ENCODE peak calls at places on chromosomes 13 and 19, in seven cellular contexts. R is testis, P is H1, E is gastrocnemius medialis, S is A549, X is breast epithelium, L is uterus. Y is an unnamed sample.

GRCh38 chr13:40233731-40234195 is 432.7 kb downstream of the FOXO1 start:
- DNase-seq in R (peak), P (no peak), X (no peak), E (peak), L (peak), S (no peak), Y (no peak)

GRCh38 chr19:30523791-30524190 is 151.6 kb downstream of the ZNF536 start:
- DNase-seq in R (no peak), S (no peak), P (no peak), X (no peak), E (no peak), L (no peak), Y (no peak)

GRCh38 chr19:2678043-2678671 is 24.3 kb downstream of the GNG7 start:
- DNase-seq in P (no peak), L (no peak), E (no peak), X (no peak), R (no peak), S (no peak), Y (no peak)

GRCh38 chr13:20142927-20143480 is 17.8 kb downstream of the GJA3 start:
- DNase-seq in S (no peak), L (no peak), X (no peak), R (no peak), P (no peak), E (no peak), Y (no peak)

GRCh38 chr13:49292742-49293498 is 45.2 kb downstream of the CDADC1 start:
- DNase-seq in X (no peak), S (no peak), P (no peak), L (no peak), E (no peak), R (no peak), Y (peak)

GRCh38 chr13:24033527-24034302 is 126.8 kb upstream of the SPATA13 start:
- DNase-seq in E (no peak), P (no peak), X (no peak), R (no peak), S (no peak), L (no peak), Y (no peak)

GRCh38 chr13:103788061-103788652 is 721.9 kb upstream of the SLC10A2 start:
- DNase-seq in S (no peak), E (no peak), R (peak), X (no peak), P (no peak), L (no peak), Y (no peak)

GRCh38 chr13:105611424-105611823 is 924.0 kb downstream of the EFNB2 start:
- DNase-seq in E (no peak), X (no peak), R (no peak), S (no peak), P (no peak), L (no peak), Y (no peak)

GRCh38 chr19:4232614-4233281 is 3.4 kb downstream of the EBI3 start:
- DNase-seq in E (no peak), L (no peak), R (no peak), P (no peak), S (no peak), X (no peak), Y (no peak)

GRCh38 chr19:56837492-56837891 is 3.0 kb downstream of the PEG3 start:
- DNase-seq in S (no peak), X (peak), E (peak), L (peak), R (peak), P (no peak), Y (peak)

GRCh38 chr13:20190481-20191310 is 2.0 kb downstream of the GJB2 start:
- DNase-seq in X (no peak), P (no peak), R (no peak), E (no peak), S (no peak), L (no peak), Y (no peak)

GRCh38 chr19:41774515-41774980 is 19.2 kb downstream of the CEACAM6 start:
- DNase-seq in R (no peak), S (peak), X (no peak), L (no peak), E (no peak), P (no peak), Y (no peak)

GRCh38 chr13:98576215-98576945 is 527 bp downstream of the STK24 start:
- DNase-seq in X (no peak), S (peak), E (peak), L (peak), R (peak), P (no peak), Y (peak)

GRCh38 chr19:2150794-2151338 is 500 bp downstream of the AP3D1 start:
- DNase-seq in E (no peak), L (peak), P (no peak), X (no peak), S (no peak), R (peak), Y (peak)

GRCh38 chr19:6012416-6013170 is 34.7 kb upstream of the RANBP3 start:
- DNase-seq in P (no peak), X (no peak), S (no peak), L (no peak), R (no peak), E (no peak), Y (no peak)

GRCh38 chr13:100039740-100040139 is 49.2 kb upstream of the PCCA start:
- DNase-seq in L (no peak), S (peak), P (no peak), X (no peak), R (no peak), E (no peak), Y (no peak)

GRCh38 chr13:100044936-100045335 is 44.0 kb upstream of the PCCA start:
- DNase-seq in E (no peak), P (no peak), L (no peak), S (no peak), R (no peak), X (no peak), Y (no peak)

GRCh38 chr13:100035936-100036335 is 53.0 kb upstream of the PCCA start:
- DNase-seq in R (no peak), P (no peak), X (no peak), L (no peak), E (no peak), S (no peak), Y (no peak)

GRCh38 chr13:100045355-100045754 is 43.5 kb upstream of the PCCA start:
- DNase-seq in L (no peak), X (no peak), P (no peak), R (no peak), S (no peak), E (no peak), Y (no peak)

DNA sequence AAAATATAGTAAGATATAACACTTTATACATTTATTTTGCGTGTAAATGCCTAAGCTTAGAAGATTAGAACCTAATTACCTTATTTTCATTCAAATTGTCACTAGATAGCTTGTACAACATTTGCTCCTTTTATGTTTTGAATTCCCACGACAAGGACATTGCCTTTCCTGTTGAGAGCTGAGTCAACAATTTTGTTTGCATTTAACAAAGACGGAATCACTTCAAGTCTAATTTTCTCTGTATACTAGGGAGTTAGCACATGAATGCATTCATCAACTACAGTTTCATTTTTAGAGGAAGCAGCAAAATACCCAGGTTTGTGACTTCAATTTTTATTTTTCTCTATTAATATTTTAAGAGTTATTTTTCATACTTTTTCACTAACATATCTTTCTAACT is 48.7 kb upstream of the PCCA start:
- DNase-seq in S (peak), X (no peak), L (no peak), P (no peak), R (no peak), E (no peak), Y (no peak)
- TF ChIP-seq POLR2A in S (no peak), X (no peak), L (no peak), P (no peak), R (no peak), E (no peak), Y (no peak)

DNA sequence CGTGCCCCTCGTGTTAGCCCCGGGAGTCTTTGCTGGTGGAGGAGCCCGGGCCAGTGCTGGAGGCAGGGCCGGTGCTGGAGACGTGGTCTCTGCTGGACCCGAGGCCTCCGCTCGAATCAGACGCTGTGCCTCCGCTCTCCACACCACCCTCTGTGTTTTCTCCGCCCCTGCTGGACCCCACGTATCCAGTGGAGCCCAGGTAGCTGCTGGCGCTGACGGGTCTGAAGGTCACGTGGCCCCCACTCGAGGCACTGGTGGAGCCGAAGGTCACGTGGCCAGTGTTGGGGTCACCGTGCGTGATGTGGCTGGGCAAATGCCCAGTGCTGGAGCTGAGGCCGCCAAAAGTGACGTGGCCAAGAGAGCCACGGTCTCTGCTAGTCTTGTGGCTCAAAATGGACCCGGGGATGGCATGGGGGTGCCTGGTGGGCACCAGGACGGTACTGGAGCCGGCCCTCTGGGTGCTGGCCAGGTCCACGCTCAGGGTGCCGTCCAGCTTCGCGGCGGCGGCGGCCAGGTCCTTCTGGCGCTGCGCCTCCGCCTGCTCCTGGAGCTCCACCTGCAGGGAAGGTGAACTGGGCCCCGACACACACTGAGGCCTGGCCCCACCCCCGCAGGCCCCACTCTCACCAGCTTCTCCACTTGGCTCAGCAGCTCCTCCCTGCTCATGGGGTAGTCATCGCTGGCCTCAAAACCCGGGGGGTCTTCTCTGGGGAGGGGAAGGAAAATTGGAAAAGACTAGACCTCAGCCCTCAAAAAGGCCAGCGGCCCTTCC is 27.3 kb downstream of the ZNF114 start:
- DNase-seq in X (no peak), L (no peak), S (no peak), R (no peak), P (no peak), E (no peak), Y (no peak)
- TF ChIP-seq POLR2A in X (no peak), L (no peak), S (no peak), R (no peak), P (no peak), E (no peak), Y (no peak)

GRCh38 chr19:34269968-34270621 is 15.7 kb downstream of the GARRE1 start:
- DNase-seq in L (peak), E (peak), X (no peak), R (no peak), S (peak), P (no peak), Y (no peak)
- TF ChIP-seq POLR2A in L (peak), E (peak), X (no peak), R (no peak), S (peak), P (no peak), Y (no peak)

DNA sequence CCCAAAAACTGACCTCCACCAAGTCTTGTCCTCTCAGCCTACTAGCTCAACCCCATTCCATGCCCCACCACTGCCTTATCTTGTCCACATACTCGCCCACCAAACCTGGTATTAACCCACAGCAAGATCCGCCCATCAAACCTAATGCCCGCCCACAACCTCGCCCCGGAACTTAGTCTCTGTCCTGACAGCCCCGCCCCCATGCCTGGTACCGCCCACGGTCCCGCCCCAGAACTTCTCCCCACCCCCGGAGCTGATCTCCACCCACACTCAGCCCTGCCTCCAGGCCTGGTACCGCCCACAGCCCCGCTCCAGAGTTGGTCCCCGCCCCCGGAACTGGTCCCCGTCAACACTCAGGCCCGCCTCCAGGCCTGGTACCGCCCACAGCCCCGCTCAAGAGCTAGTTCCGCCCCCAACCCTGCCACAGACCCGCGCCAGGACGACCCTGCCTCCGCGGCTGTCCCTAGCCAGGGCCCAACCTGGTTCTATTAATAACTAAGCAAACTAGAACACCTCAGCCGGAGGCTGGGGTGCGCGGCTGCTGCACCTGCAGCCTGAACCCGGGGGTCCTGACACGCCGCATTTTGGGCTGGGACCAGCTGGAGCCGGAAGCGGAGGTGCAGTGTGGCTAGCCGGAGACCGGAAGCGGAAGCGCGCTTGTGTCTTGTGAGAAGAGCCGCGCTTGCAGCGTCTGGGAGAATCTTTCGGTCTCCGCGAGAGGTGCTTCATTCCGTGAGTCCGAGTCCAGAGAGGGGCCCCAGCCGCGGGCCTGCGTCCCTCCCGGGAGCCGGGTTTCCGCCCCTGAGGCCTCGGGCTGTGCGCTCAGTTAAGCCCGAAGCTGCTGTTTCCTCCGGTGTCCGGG is at the start of gene ZNF557:
- DNase-seq in E (peak), P (peak), L (peak), X (peak), R (peak), S (peak), Y (peak)
- TF ChIP-seq POLR2A in E (peak), P (peak), L (no peak), X (peak), R (no peak), S (peak), Y (peak)

GRCh38 chr19:18007939-18008673 is at the start of gene ARRDC2:
- DNase-seq in S (no peak), E (peak), R (peak), P (peak), X (peak), L (peak), Y (peak)

GRCh38 chr19:18008814-18009213 is 844 bp downstream of the ARRDC2 start:
- DNase-seq in X (no peak), E (no peak), S (no peak), L (no peak), P (no peak), R (no peak), Y (no peak)

GRCh38 chr19:18007605-18007938 is 398 bp upstream of the ARRDC2 start:
- DNase-seq in L (no peak), E (no peak), P (no peak), R (no peak), X (no peak), S (no peak), Y (no peak)

GRCh38 chr19:18010149-18010548 is 2.2 kb downstream of the ARRDC2 start:
- DNase-seq in X (no peak), P (no peak), L (no peak), E (peak), R (no peak), S (no peak), Y (no peak)

GRCh38 chr19:18009412-18010066 is 1.6 kb downstream of the ARRDC2 start:
- DNase-seq in S (no peak), E (peak), X (no peak), L (no peak), R (no peak), P (no peak), Y (no peak)
- TF ChIP-seq POLR2A in S (no peak), E (no peak), X (no peak), L (no peak), R (no peak), P (no peak), Y (no peak)

Y was measured in erythroblast.